ENCODE peak calls at places on chromosomes 5 and 9, in nine cellular contexts. H is SK-N-SH, U is H9, K is colonic mucosa, Z is neuronal stem cell, X is mesendoderm, B is mammary epithelial cell, V is adipocyte, D is MM.1S. Y is an unnamed sample.

GRCh38 chr5:172943906-172944305 is 15.3 kb upstream of the RPL26L1 start:
- DNase-seq in H (no peak), D (no peak), X (peak), V (no peak), U (no peak), B (no peak), Z (no peak), K (no peak), Y (peak)

GRCh38 chr5:126516133-126516532 is 78.9 kb downstream of the ALDH7A1 start:
- DNase-seq in K (no peak), D (no peak), X (no peak), U (no peak), V (peak), Z (no peak), H (peak), B (peak), Y (no peak)

GRCh38 chr9:121997791-121998190 is 95.3 kb downstream of the TTLL11 start:
- DNase-seq in V (no peak), K (no peak), D (no peak), B (no peak), U (no peak), H (no peak), X (no peak), Z (no peak), Y (no peak)

GRCh38 chr5:56279979-56280378 is 46.8 kb upstream of the ANKRD55 start:
- DNase-seq in H (no peak), X (peak), Z (no peak), U (peak), B (no peak), D (no peak), V (peak), K (no peak), Y (no peak)

GRCh38 chr5:169094586-169095409 is 206.1 kb downstream of the SLIT3 start:
- DNase-seq in V (peak), H (no peak), D (no peak), Z (no peak), K (no peak), B (peak), X (no peak), U (no peak), Y (no peak)

GRCh38 chr9:114616684-114617520 is 5.8 kb downstream of the TMEM268 start:
- DNase-seq in K (peak), X (no peak), D (peak), Z (no peak), V (peak), U (no peak), H (no peak), B (no peak), Y (peak)

GRCh38 chr5:68680376-68680775 is 413.4 kb upstream of the SLC30A5 start:
- DNase-seq in U (no peak), Z (no peak), D (no peak), B (no peak), H (no peak), K (no peak), V (peak), X (peak), Y (no peak)

GRCh38 chr5:149421372-149421685 is 42.2 kb upstream of the IL17B start:
- DNase-seq in B (no peak), H (no peak), U (no peak), X (no peak), Z (no peak), V (no peak), K (no peak), D (no peak), Y (no peak)

GRCh38 chr9:133532937-133533668 is 1.4 kb upstream of the ADAMTSL2 start:
- DNase-seq in V (peak), H (peak), U (peak), Z (peak), D (peak), B (peak), K (peak), X (peak), Y (no peak)

GRCh38 chr5:166172597-166172996 is 2118.8 kb upstream of the WWC1 start:
- DNase-seq in U (no peak), Z (no peak), X (no peak), K (no peak), V (no peak), H (no peak), B (no peak), D (no peak), Y (no peak)

GRCh38 chr9:136225748-136226679 is 19.6 kb downstream of the QSOX2 start:
- DNase-seq in H (peak), X (peak), D (peak), B (peak), V (peak), Z (peak), K (peak), U (peak), Y (no peak)

GRCh38 chr9:113654605-113655193 is 191.2 kb downstream of the RGS3 start:
- DNase-seq in Z (no peak), D (no peak), X (no peak), V (no peak), U (no peak), K (no peak), B (no peak), H (no peak), Y (peak)

GRCh38 chr5:61347088-61347487 is 15.0 kb downstream of the ZSWIM6 start:
- DNase-seq in H (no peak), B (no peak), X (no peak), K (no peak), U (no peak), Z (no peak), V (peak), D (no peak), Y (no peak)

GRCh38 chr5:93642526-93642925 is 59.5 kb downstream of the NR2F1 start:
- DNase-seq in D (no peak), U (no peak), B (no peak), H (no peak), X (no peak), Z (no peak), V (no peak), K (no peak), Y (no peak)

GRCh38 chr9:90645721-90646120 is 3.1 kb upstream of the DIRAS2 start:
- DNase-seq in D (peak), B (no peak), X (no peak), V (no peak), H (no peak), K (no peak), Z (no peak), U (no peak), Y (no peak)

GRCh38 chr9:90641868-90642558 is 611 bp downstream of the DIRAS2 start:
- DNase-seq in V (no peak), B (no peak), D (no peak), Z (peak), K (no peak), U (no peak), H (no peak), X (peak), Y (no peak)

GRCh38 chr9:90647843-90648242 is 5.2 kb upstream of the DIRAS2 start:
- DNase-seq in H (no peak), U (no peak), V (no peak), Z (no peak), D (no peak), K (no peak), X (no peak), B (no peak), Y (no peak)

GRCh38 chr9:90641090-90641489 is 1.5 kb downstream of the DIRAS2 start:
- DNase-seq in D (no peak), K (no peak), V (no peak), H (no peak), Z (no peak), X (no peak), B (no peak), U (no peak), Y (no peak)

DNA sequence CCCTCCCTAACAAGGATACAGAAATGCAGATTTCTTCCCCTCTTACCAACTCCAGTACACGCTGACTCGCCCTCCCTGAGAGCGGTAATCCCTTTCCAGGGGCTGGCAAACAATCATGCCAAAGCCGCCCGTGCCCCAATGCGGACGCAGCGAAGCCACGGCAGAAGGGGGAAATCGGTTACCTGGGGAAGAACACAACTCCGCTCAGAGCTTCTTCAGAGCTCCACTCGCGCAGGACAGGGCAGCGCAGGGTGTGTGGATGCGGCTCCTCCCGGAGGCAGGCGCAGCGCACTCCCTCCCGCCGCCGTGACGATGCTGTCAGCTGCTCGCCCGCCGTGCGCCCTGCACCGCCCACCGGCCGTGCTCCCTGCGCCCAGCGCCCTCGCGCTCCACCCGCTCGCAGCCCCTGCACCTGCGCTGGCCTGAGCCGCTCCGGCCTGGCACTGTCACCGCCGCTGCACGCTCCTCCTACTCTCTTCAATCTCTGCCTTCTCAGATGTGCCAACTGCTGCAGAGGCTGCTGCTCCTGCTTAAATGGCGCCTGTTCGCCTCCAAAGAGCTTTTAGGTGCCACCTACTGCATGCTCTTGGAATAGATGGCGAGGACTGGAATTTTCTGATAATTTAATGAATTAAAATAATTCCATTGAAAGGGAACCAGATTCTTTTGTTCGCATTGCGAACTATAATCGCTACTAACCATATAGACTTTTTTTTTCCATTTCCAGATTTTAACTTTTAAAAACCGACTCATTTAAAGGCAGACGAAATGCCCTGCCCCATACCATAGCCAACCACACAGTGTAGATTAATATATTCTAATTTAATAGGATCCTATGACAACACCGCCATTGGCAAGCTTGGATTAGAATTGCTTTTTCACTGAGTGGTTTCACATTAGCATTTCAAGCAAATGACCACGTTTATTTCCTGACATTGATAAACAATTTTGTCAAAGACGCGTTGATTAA is at the start of gene DIRAS2:
- DNase-seq in K (peak), B (peak), H (peak), Z (peak), X (peak), U (peak), D (peak), V (peak), Y (peak)
- H3K9ac ChIP-seq in K (no peak), B (peak), H (no peak), Z (peak), X (peak), U (no peak), D (peak), V (peak), Y (no peak)

DNA sequence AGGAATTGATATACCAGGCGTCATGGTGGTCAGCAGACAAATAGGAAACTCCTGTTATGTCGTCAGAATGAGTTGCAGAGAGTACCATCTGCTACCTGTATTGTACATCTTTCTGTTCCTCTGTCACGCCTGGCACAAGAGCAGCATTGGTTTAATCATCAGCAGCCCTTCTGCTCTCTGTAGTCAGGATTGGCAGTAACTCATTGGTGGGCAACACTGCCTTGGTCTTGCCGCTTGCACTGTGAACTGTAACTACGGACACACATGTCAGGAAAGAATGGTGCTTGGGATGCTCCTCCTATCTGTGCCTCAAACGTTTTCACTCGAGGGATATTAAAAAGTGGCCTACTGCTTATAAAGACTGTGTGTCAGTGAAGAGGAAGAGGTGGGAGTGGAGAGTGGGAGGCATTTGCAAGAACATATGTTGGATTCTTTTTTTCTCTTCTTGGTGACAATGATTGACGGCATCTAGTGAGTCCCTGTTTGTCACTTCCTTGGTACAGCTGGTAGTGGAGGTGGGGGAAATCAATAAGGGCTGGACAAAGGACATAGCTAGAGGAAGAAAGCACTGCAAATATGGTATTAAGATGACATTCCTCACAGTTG is 76.6 kb downstream of the F2RL2 start:
- DNase-seq in U (no peak), D (peak), K (no peak), Z (no peak), H (no peak), X (no peak), B (no peak), V (no peak), Y (no peak)
- H3K9ac ChIP-seq in U (no peak), D (peak), K (no peak), Z (no peak), H (no peak), X (no peak), B (no peak), V (no peak), Y (no peak)

DNA sequence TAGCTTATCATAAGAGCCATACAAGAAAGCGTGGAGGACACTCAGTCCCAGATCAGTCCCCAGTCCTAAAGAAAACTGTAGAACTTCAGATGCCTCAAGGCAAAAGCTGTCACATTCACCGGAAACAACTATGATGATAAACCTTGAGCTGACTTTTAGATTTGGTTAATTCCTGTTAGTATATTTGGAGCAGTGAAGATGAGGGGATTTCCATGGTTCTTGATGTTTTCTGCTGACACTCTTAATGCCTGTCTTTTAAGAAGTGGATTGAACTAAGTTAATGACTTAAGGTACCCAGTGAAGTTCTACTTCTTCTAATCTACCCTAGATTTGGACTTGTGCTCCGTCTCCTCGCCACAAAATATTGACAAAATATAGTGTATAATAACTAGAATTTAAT is 355.0 kb downstream of the EBF1 start:
- DNase-seq in X (no peak), D (no peak), K (no peak), V (no peak), Z (no peak), U (no peak), H (no peak), B (no peak), Y (no peak)
- H3K9ac ChIP-seq in X (no peak), D (no peak), K (no peak), V (no peak), Z (no peak), U (no peak), H (no peak), B (no peak), Y (no peak)

GRCh38 chr5:157603333-157604190 is 28.0 kb upstream of the ADAM19 start:
- DNase-seq in K (no peak), D (no peak), V (peak), B (peak), U (no peak), Z (no peak), X (no peak), H (no peak), Y (no peak)
- H3K9ac ChIP-seq in K (no peak), D (no peak), V (no peak), B (peak), U (no peak), Z (no peak), X (no peak), H (peak), Y (no peak)

GRCh38 chr5:64502181-64502580 is 3.6 kb upstream of the RGS7BP start:
- DNase-seq in H (no peak), K (no peak), Z (no peak), B (no peak), X (peak), D (no peak), U (no peak), V (no peak), Y (no peak)

GRCh38 chr5:64506567-64507321 is 929 bp downstream of the RGS7BP start:
- DNase-seq in Z (peak), H (peak), B (no peak), U (peak), V (no peak), D (no peak), K (no peak), X (peak), Y (peak)

GRCh38 chr5:64509798-64510197 is 4.0 kb downstream of the RGS7BP start:
- DNase-seq in V (no peak), U (no peak), Z (no peak), B (no peak), K (no peak), X (no peak), D (no peak), H (no peak), Y (no peak)

GRCh38 chr5:64505769-64506566 is at the start of gene RGS7BP:
- DNase-seq in U (peak), H (peak), Z (peak), B (peak), D (no peak), X (peak), K (no peak), V (peak), Y (peak)
- H3K9ac ChIP-seq in U (peak), H (no peak), Z (peak), B (no peak), D (no peak), X (peak), K (no peak), V (no peak), Y (no peak)

DNA sequence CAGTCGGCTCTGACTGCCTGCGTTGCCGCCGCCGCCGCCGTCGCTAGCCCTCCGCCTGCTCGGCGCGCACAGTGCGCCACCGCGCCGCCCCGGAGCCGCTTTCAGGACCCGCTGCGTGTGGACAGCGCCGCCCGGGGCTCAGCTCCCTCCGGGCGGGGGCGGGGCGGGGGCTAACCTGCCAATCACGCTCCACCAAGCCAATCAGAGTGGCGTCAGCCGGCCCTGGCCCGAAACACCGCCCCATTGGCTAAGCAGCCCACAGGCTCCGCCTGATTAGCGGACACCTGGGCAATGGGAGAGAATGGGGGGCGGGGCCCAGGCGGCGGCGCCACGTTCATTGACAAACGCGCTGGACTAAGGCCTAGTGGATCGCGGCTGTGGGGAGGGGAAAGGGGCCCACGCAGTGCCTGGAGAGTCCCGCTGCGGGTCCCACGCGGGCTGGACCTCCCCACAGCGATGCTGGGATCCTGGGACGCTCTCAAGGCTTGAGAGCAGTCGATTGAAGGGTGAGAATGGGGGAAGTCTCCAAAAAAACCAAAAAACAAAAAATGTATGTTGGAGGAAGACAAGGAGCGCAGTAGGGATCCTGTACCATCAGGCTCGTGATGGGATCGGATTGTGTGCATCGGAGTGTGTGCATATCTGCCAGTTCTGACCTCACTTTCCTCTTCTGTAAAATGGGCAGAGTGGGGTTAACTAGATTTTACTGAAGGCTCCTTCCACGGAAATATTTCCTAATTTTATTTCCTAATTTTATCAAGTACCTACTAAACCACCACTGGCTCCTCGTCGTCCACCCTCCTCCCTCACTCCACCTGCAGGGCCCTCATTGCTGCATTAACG is 6.3 kb downstream of the PAX5 start:
- DNase-seq in D (peak), B (peak), K (peak), X (peak), U (peak), H (peak), V (peak), Z (peak), Y (peak)
- H3K9ac ChIP-seq in D (no peak), B (no peak), K (no peak), X (no peak), U (no peak), H (no peak), V (no peak), Z (peak), Y (no peak)

GRCh38 chr9:87498816-87499454 is 1.3 kb downstream of the DAPK1 start:
- DNase-seq in H (peak), B (no peak), X (no peak), V (no peak), D (peak), U (peak), Z (peak), K (no peak), Y (no peak)

GRCh38 chr9:87498046-87498815 is 564 bp downstream of the DAPK1 start:
- DNase-seq in K (peak), V (peak), D (peak), U (peak), X (peak), H (peak), B (peak), Z (peak), Y (peak)

GRCh38 chr9:87499455-87500015 is 1.9 kb downstream of the DAPK1 start:
- DNase-seq in U (no peak), Z (no peak), X (no peak), K (no peak), H (no peak), B (no peak), V (no peak), D (peak), Y (no peak)

GRCh38 chr9:87497080-87497603 is 525 bp upstream of the DAPK1 start:
- DNase-seq in V (no peak), K (no peak), U (peak), X (no peak), B (no peak), H (peak), D (no peak), Z (no peak), Y (no peak)

DNA sequence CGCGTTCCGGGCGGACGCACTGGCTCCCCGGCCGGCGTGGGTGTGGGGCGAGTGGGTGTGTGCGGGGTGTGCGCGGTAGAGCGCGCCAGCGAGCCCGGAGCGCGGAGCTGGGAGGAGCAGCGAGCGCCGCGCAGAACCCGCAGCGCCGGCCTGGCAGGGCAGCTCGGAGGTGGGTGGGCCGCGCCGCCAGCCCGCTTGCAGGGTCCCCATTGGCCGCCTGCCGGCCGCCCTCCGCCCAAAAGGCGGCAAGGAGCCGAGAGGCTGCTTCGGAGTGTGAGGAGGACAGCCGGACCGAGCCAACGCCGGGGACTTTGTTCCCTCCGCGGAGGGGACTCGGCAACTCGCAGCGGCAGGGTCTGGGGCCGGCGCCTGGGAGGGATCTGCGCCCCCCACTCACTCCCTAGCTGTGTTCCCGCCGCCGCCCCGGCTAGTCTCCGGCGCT is at the start of gene DAPK1:
- DNase-seq in H (peak), Z (peak), V (peak), X (peak), U (peak), K (peak), D (peak), B (peak), Y (peak)
- H3K9ac ChIP-seq in H (no peak), Z (peak), V (peak), X (peak), U (peak), K (peak), D (peak), B (no peak), Y (peak)

DNA sequence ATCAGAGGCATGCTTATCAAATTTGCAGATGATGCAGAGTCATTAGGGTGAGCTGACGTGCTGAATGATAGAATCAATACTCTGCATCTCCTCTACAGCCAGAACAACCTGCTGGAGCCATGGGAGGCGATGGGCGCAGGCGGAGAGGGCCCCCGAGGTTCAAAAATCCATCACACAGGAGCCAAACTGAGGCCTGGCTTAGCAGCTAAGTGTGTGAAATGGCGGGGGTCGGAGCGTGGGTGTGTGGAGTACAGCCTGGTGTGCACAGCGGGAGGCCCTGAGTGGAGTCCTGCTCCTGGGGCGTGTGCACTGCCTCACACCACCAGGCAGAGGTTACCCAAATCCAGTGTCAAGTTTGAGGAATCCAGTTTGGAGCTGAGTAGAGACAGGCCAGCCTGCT is 73.2 kb downstream of the MVB12B start:
- DNase-seq in V (no peak), B (no peak), H (no peak), D (no peak), Z (no peak), K (no peak), X (no peak), U (no peak), Y (no peak)
- H3K9ac ChIP-seq in V (no peak), B (no peak), H (no peak), D (no peak), Z (peak), K (no peak), X (no peak), U (no peak), Y (no peak)